ENCODE peak calls at places on chromosomes 1 and 21, in ten cellular contexts. B is GM12865; Q is naive thymus-derived CD4-positive, alpha-beta T cell; E is left lung; G is heart right ventricle; M is lower lobe of right lung; S is CD8-positive, alpha-beta T cell; I is IMR-90; C is OCI-LY7; O is astrocyte of the cerebellum. J is an unnamed sample.

GRCh38 chr21:35491920-35492678 is 443.0 kb upstream of the RUNX1 start:
- DNase-seq in Q (no peak), C (no peak), I (no peak), M (no peak), S (no peak), O (no peak), B (no peak), E (no peak), G (no peak), J (no peak)

GRCh38 chr1:226549937-226550670 is 1.5 kb downstream of the STUM start:
- DNase-seq in C (peak; percentile 74), S (peak; percentile 56), B (peak; percentile 35), Q (peak; percentile 29), E (no peak), G (peak; percentile 52), O (no peak), M (no peak), I (no peak), J (no peak)

GRCh38 chr21:42650441-42651421 is 2.7 kb upstream of the PDE9A start:
- DNase-seq in Q (no peak), C (no peak), G (no peak), S (no peak), B (no peak), O (no peak), I (no peak), E (peak; percentile 62), M (no peak), J (no peak)

GRCh38 chr1:40174788-40175187 is 13.6 kb downstream of the RLF start:
- DNase-seq in O (no peak), C (no peak), G (no peak), I (no peak), E (no peak), S (no peak), B (no peak), Q (no peak), M (no peak), J (no peak)

GRCh38 chr1:54606096-54606989 is 17.0 kb downstream of the FAM151A start:
- DNase-seq in C (no peak), Q (no peak), B (no peak), I (no peak), O (no peak), M (no peak), G (no peak), E (peak; percentile 27), S (no peak), J (peak; percentile 57)

GRCh38 chr1:245855846-245856730 is 651.0 kb downstream of the SMYD3 start:
- DNase-seq in E (no peak), O (no peak), Q (no peak), S (no peak), G (no peak), B (no peak), C (no peak), I (peak; percentile 59), M (no peak), J (no peak)

GRCh38 chr1:173948594-173948993 is 31.5 kb upstream of the SERPINC1 start:
- DNase-seq in B (no peak), E (no peak), S (no peak), O (no peak), I (no peak), C (no peak), Q (no peak), M (no peak), G (no peak), J (no peak)

GRCh38 chr1:12613180-12613579 is 4.8 kb downstream of the DHRS3 start:
- DNase-seq in I (no peak), S (no peak), E (peak; percentile 1), Q (no peak), M (no peak), B (no peak), C (no peak), O (no peak), G (no peak), J (no peak)

GRCh38 chr1:185670187-185670627 is 64.0 kb upstream of the HMCN1 start:
- DNase-seq in B (peak; percentile 56), O (peak; percentile 56), M (no peak), S (peak; percentile 72), G (no peak), I (peak; percentile 55), Q (peak; percentile 60), E (no peak), C (no peak), J (no peak)

GRCh38 chr1:219296916-219297315 is 123.2 kb downstream of the LYPLAL1 start:
- DNase-seq in B (no peak), I (no peak), S (no peak), Q (no peak), M (no peak), O (no peak), C (no peak), E (no peak), G (no peak), J (no peak)

GRCh38 chr1:192559115-192560006 is 16.2 kb upstream of the RGS1 start:
- DNase-seq in S (no peak), Q (no peak), O (peak; percentile 81), C (no peak), I (peak; percentile 98), B (peak; percentile 81), M (no peak), E (no peak), G (no peak), J (no peak)

GRCh38 chr1:203133969-203134725 is 6.6 kb downstream of the ADORA1 start:
- DNase-seq in I (peak; percentile 49), B (no peak), S (no peak), C (no peak), E (no peak), M (no peak), O (no peak), G (no peak), Q (no peak), J (no peak)

GRCh38 chr1:24191860-24192259 is 4.8 kb upstream of the IFNLR1 start:
- DNase-seq in O (no peak), Q (no peak), I (peak; percentile 66), S (no peak), B (peak; percentile 86), E (no peak), G (no peak), C (no peak), M (no peak), J (no peak)

GRCh38 chr1:24300971-24301370 is 18.2 kb upstream of the GRHL3 start:
- DNase-seq in O (no peak), Q (no peak), S (no peak), B (no peak), C (no peak), I (no peak), E (no peak), G (no peak), M (peak; percentile 65), J (peak; percentile 84)

GRCh38 chr1:167630568-167631385 is 745 bp downstream of the RCSD1 start:
- DNase-seq in M (no peak), G (no peak), E (no peak), C (peak; percentile 42), Q (peak; percentile 53), S (peak; percentile 62), I (no peak), B (peak; percentile 83), O (no peak), J (peak; percentile 72)
- H3K4me3 ChIP-seq in M (peak overlapping the region; percentile 73), G (peak overlapping the region; percentile 82), E (peak overlapping the region; percentile 46), C (peak overlapping the region; percentile 93), Q (peak overlapping the region; percentile 73), S (peak overlapping the region; percentile 77), I (peak overlapping the region; percentile 28), B (peak overlapping the region; percentile 94), O (peak overlapping the region; percentile 44), J (peak overlapping the region; percentile 44)

GRCh38 chr1:32540589-32540988 is 1.4 kb downstream of the ZBTB8A start:
- DNase-seq in I (no peak), Q (no peak), C (no peak), B (no peak), S (no peak), G (no peak), E (no peak), M (no peak), O (no peak), J (no peak)
- H3K4me3 ChIP-seq in I (no peak overlapping the region), Q (no peak overlapping the region), C (no peak overlapping the region), B (peak overlapping the region; percentile 69), S (no peak overlapping the region), G (no peak overlapping the region), E (no peak overlapping the region), M (peak overlapping the region; percentile 67), O (peak overlapping the region; percentile 55), J (no peak overlapping the region)

DNA sequence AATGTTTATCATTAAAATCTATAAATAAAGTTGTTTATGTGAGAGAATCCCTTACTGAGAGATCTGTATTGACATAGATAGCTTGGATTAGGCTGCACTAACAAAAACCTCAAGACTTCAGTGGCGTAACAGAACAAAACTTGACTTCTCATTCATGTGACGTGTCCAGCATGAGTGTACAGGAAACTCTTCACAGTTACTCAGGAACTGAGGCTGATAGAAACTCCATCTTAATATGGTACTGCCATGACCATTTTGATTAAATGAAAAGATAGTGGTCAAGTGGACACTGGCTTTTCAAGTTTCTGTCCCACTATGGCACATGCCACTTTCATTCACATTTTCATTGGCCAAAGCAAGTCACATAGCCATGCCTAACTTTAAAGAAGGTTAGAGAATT is 3.7 kb downstream of the ST3GAL3 start:
- DNase-seq in B (no peak), Q (no peak), I (peak; percentile 96), O (no peak), G (no peak), E (no peak), M (no peak), S (no peak), C (no peak), J (no peak)
- H3K4me3 ChIP-seq in B (no peak overlapping the region), Q (no peak overlapping the region), I (no peak overlapping the region), O (no peak overlapping the region), G (no peak overlapping the region), E (no peak overlapping the region), M (no peak overlapping the region), S (no peak overlapping the region), C (no peak overlapping the region), J (no peak overlapping the region)

GRCh38 chr1:156079762-156080597 is 2.3 kb downstream of the MEX3A start:
- DNase-seq in S (no peak), M (no peak), B (no peak), I (no peak), O (no peak), C (no peak), Q (no peak), G (no peak), E (no peak), J (no peak)
- H3K4me3 ChIP-seq in S (no peak overlapping the region), M (no peak overlapping the region), B (no peak overlapping the region), I (peak overlapping the region; percentile 71), O (peak overlapping the region; percentile 64), C (no peak overlapping the region), Q (no peak overlapping the region), G (no peak overlapping the region), E (no peak overlapping the region), J (no peak overlapping the region)

GRCh38 chr1:109392788-109393580 is 4.7 kb downstream of the SORT1 start:
- DNase-seq in C (no peak), Q (no peak), S (no peak), M (peak; percentile 78), E (peak; percentile 82), B (no peak), O (peak; percentile 34), I (peak; percentile 81), G (peak; percentile 71), J (no peak)
- H3K4me3 ChIP-seq in C (peak overlapping the region; percentile 62), Q (no peak overlapping the region), S (no peak overlapping the region), M (peak overlapping the region; percentile 27), E (no peak overlapping the region), B (no peak overlapping the region), O (peak overlapping the region; percentile 12), I (peak overlapping the region; percentile 13), G (peak overlapping the region; percentile 13), J (no peak overlapping the region)

GRCh38 chr1:93669369-93669768 is 12.3 kb downstream of the BCAR3 start:
- DNase-seq in C (no peak), B (no peak), S (no peak), E (no peak), I (peak; percentile 58), Q (no peak), M (no peak), O (no peak), G (no peak), J (no peak)
- H3K4me3 ChIP-seq in C (no peak overlapping the region), B (no peak overlapping the region), S (no peak overlapping the region), E (no peak overlapping the region), I (no peak overlapping the region), Q (no peak overlapping the region), M (no peak overlapping the region), O (no peak overlapping the region), G (no peak overlapping the region), J (no peak overlapping the region)